ENCODE peak calls at places on chromosomes 1 and 21, in five cellular contexts. O, P, B, Y and M are unnamed samples. For H3K27me3, the result is how much of the 10 kb centered on the place peaks cover.

GRCh38 chr1:78331799-78332198 is 159.0 kb upstream of the PTGFR start:
- DNase-seq in O (no peak), P (no peak), B (no peak), Y (no peak), M (no peak)

GRCh38 chr1:4657920-4658585 is 3.6 kb downstream of the AJAP1 start:
- DNase-seq in O (no peak), P (no peak), B (no peak), Y (no peak), M (no peak)

GRCh38 chr1:53122847-53123461 is 19.5 kb downstream of the SLC1A7 start:
- DNase-seq in O (no peak), P (no peak), B (no peak), Y (no peak), M (no peak)

GRCh38 chr1:47324682-47325081 is 8.9 kb upstream of the CMPK1 start:
- DNase-seq in O (no peak), P (no peak), B (no peak), Y (no peak), M (no peak)

GRCh38 chr1:44024031-44024902 is 7.0 kb downstream of the SLC6A9 start:
- DNase-seq in O (peak), P (no peak), B (no peak), Y (no peak), M (no peak)

GRCh38 chr1:181985981-181986906 is 75.3 kb downstream of the ZNF648 start:
- DNase-seq in O (no peak), P (no peak), B (no peak), Y (no peak), M (no peak)

GRCh38 chr1:243293941-243294722 is 38.3 kb downstream of the SDCCAG8 start:
- DNase-seq in O (no peak), P (no peak), B (peak), Y (no peak), M (no peak)

GRCh38 chr1:237542525-237543418 is 347.9 kb downstream of the ZP4 start:
- DNase-seq in O (no peak), P (no peak), B (peak), Y (no peak), M (no peak)

GRCh38 chr1:1318131-1318652 is 6.3 kb downstream of the INTS11 start:
- DNase-seq in O (peak), P (peak), B (peak), Y (peak), M (no peak)

GRCh38 chr1:21673277-21673780 is 4.2 kb upstream of the RAP1GAP start:
- DNase-seq in O (peak), P (peak), B (no peak), Y (no peak), M (no peak)

GRCh38 chr1:179126338-179127060 is 44.6 kb downstream of the TOR3A start:
- DNase-seq in O (peak), P (peak), B (no peak), Y (no peak), M (no peak)

GRCh38 chr1:172845371-172845770 is 186.5 kb downstream of the FASLG start:
- DNase-seq in O (no peak), P (no peak), B (peak), Y (no peak), M (peak)

GRCh38 chr1:115426271-115426771 is 88.3 kb upstream of the NGF start:
- DNase-seq in O (peak), P (peak), B (no peak), Y (peak), M (no peak)

GRCh38 chr1:44605904-44606615 is 68.2 kb downstream of the TMEM53 start:
- DNase-seq in O (no peak), P (no peak), B (no peak), Y (no peak), M (no peak)

GRCh38 chr21:25569711-25570110 is 37.6 kb downstream of the MRPL39 start:
- DNase-seq in O (no peak), P (no peak), B (no peak), Y (no peak), M (no peak)
- H3K4me3 ChIP-seq in O (no peak), P (no peak), B (no peak), Y (no peak), M (no peak)

GRCh38 chr1:76425104-76425842 is 350.7 kb downstream of the ST6GALNAC3 start:
- DNase-seq in O (no peak), P (no peak), B (no peak), Y (no peak), M (no peak)
- H3K27ac ChIP-seq in O (peak), P (no peak), B (no peak), Y (no peak), M (no peak)

GRCh38 chr1:218164930-218165686 is 120.0 kb upstream of the RRP15 start:
- DNase-seq in O (no peak), P (peak), B (peak), Y (no peak), M (no peak)
- H3K27me3 ChIP-seq in O (under half), P (half or more), B (under half), Y (under half), M (under half)

GRCh38 chr1:161088587-161089110 is 709 bp downstream of the NECTIN4 start:
- DNase-seq in O (no peak), P (no peak), B (no peak), Y (peak), M (no peak)
- H3K4me3 ChIP-seq in O (no peak), P (no peak), B (no peak), Y (no peak), M (no peak)

GRCh38 chr1:46281021-46281420 is 22.4 kb downstream of the LRRC41 start:
- DNase-seq in O (no peak), P (no peak), B (no peak), Y (no peak), M (no peak)
- H3K27ac ChIP-seq in O (no peak), P (no peak), B (no peak), Y (no peak), M (no peak)